ENCODE peak calls at places on chromosomes 12 and 14, in seven cellular contexts. U, A, Z, K, L, M and E are unnamed samples.

GRCh38 chr12:123062682-123063426 is 82.4 kb downstream of the ARL6IP4 start:
- DNase-seq in K (no peak), L (no peak), Z (peak), A (no peak), U (peak), M (peak), E (no peak)

GRCh38 chr12:46523446-46523845 is 150.9 kb upstream of the SLC38A2 start:
- DNase-seq in Z (peak), U (no peak), L (no peak), A (no peak), M (no peak), K (no peak), E (no peak)

GRCh38 chr12:27869567-27869966 is 89.5 kb upstream of the MANSC4 start:
- DNase-seq in Z (no peak), K (no peak), M (no peak), L (no peak), U (no peak), A (no peak), E (no peak)

GRCh38 chr12:123232472-123232806 is 502 bp downstream of the MPHOSPH9 start:
- DNase-seq in M (no peak), A (no peak), Z (no peak), U (no peak), L (no peak), K (no peak), E (no peak)

GRCh38 chr14:77376771-77377501 is at the start of the genes SAMD15 and TMED8:
- DNase-seq in L (peak), M (peak), Z (peak), U (peak), A (peak), K (peak), E (peak)

GRCh38 chr14:49770212-49770817 is 2.4 kb downstream of the KLHDC2 start:
- DNase-seq in M (peak), K (no peak), L (no peak), Z (peak), U (peak), A (no peak), E (no peak)

GRCh38 chr14:99351166-99352007 is 79.4 kb upstream of the BCL11B start:
- DNase-seq in K (no peak), A (no peak), U (no peak), Z (no peak), M (no peak), L (no peak), E (no peak)

GRCh38 chr14:32074887-32075572 is 2.1 kb upstream of the ARHGAP5 start:
- DNase-seq in L (no peak), A (no peak), M (no peak), U (no peak), K (no peak), Z (peak), E (no peak)

GRCh38 chr12:52090291-52090690 is 10.8 kb downstream of the SMIM41 start:
- DNase-seq in K (no peak), Z (no peak), M (no peak), A (no peak), L (no peak), U (no peak), E (no peak)

GRCh38 chr12:103105971-103106597 is 148.6 kb downstream of the ASCL1 start:
- DNase-seq in M (no peak), L (no peak), U (no peak), Z (no peak), K (no peak), A (no peak), E (no peak)

GRCh38 chr12:124021025-124021406 is 48.0 kb downstream of the ZNF664 start:
- DNase-seq in A (no peak), L (no peak), M (no peak), U (no peak), Z (no peak), K (peak), E (no peak)

GRCh38 chr12:75503866-75504265 is 7.5 kb downstream of the KRR1 start:
- DNase-seq in U (no peak), A (no peak), Z (no peak), M (no peak), L (no peak), K (no peak), E (no peak)

GRCh38 chr12:94875525-94875924 is 128.0 kb downstream of the NDUFA12 start:
- DNase-seq in K (peak), A (no peak), M (no peak), U (no peak), L (peak), Z (no peak), E (no peak)

GRCh38 chr14:64706552-64707193 is 2.4 kb downstream of the PLEKHG3 start:
- DNase-seq in A (peak), L (peak), Z (no peak), U (peak), M (no peak), K (peak), E (no peak)

GRCh38 chr12:24803406-24804245 is 145.3 kb downstream of the BCAT1 start:
- DNase-seq in K (no peak), M (no peak), U (no peak), Z (no peak), A (no peak), L (no peak), E (no peak)

GRCh38 chr12:124224535-124225110 is 70.3 kb upstream of the RFLNA start:
- DNase-seq in U (no peak), K (no peak), L (no peak), M (no peak), A (no peak), Z (no peak), E (no peak)

GRCh38 chr14:21768116-21768874 is 94.7 kb upstream of the OR4E1 start:
- DNase-seq in K (peak), A (peak), U (peak), Z (peak), M (peak), L (peak), E (no peak)

GRCh38 chr12:26245175-26245942 is 50.0 kb downstream of the SSPN start:
- DNase-seq in U (no peak), Z (no peak), M (no peak), A (no peak), L (no peak), K (no peak), E (no peak)

GRCh38 chr12:113766880-113767878 is 198.9 kb downstream of the RBM19 start:
- DNase-seq in Z (peak), M (peak), K (peak), A (peak), L (peak), U (peak), E (peak)

GRCh38 chr12:65121049-65121955 is at the start of gene WIF1:
- DNase-seq in U (no peak), K (peak), M (no peak), A (peak), L (peak), Z (no peak), E (peak)

GRCh38 chr14:62662811-62663477 is 382.3 kb downstream of the KCNH5 start:
- DNase-seq in Z (peak), A (no peak), U (peak), M (no peak), K (peak), L (peak), E (no peak)

GRCh38 chr14:92657457-92658142 is 90.8 kb downstream of the LGMN start:
- DNase-seq in U (no peak), L (no peak), M (no peak), A (no peak), Z (no peak), K (no peak), E (no peak)

GRCh38 chr12:53719649-53720048 is 7.6 kb downstream of the CALCOCO1 start:
- DNase-seq in M (no peak), K (peak), L (peak), U (no peak), A (no peak), Z (no peak), E (no peak)

GRCh38 chr12:68420225-68421008 is 88.3 kb upstream of the MDM1 start:
- DNase-seq in Z (peak), M (no peak), U (peak), A (no peak), L (no peak), K (no peak), E (no peak)

GRCh38 chr12:92094751-92095161 is 50.9 kb downstream of the BTG1 start:
- DNase-seq in M (no peak), A (no peak), L (peak), Z (peak), K (no peak), U (peak), E (no peak)

GRCh38 chr12:77049767-77050353 is 15.5 kb downstream of the E2F7 start:
- DNase-seq in Z (peak), L (peak), M (no peak), K (no peak), A (peak), U (peak), E (no peak)

GRCh38 chr12:112986291-112986800 is 8.0 kb downstream of the OAS2 start:
- DNase-seq in U (no peak), M (no peak), A (no peak), L (no peak), K (no peak), Z (no peak), E (no peak)

GRCh38 chr12:118645219-118645618 is 268.9 kb downstream of the SUDS3 start:
- DNase-seq in L (peak), A (peak), M (peak), U (no peak), K (peak), Z (no peak), E (peak)

GRCh38 chr12:115338566-115339294 is 654.8 kb upstream of the TBX3 start:
- DNase-seq in U (peak), M (no peak), K (no peak), Z (no peak), L (peak), A (no peak), E (no peak)

GRCh38 chr12:90085491-90086274 is 377.0 kb upstream of the ATP2B1 start:
- DNase-seq in K (no peak), Z (peak), L (no peak), M (peak), A (no peak), U (peak), E (no peak)

GRCh38 chr14:54686871-54687749 is 120.2 kb downstream of the SAMD4A start:
- DNase-seq in A (no peak), K (no peak), Z (no peak), M (no peak), U (no peak), L (no peak), E (no peak)

GRCh38 chr14:32075636-32076277 is 1.3 kb upstream of the ARHGAP5 start:
- DNase-seq in K (no peak), L (peak), M (no peak), Z (peak), U (peak), A (peak), E (no peak)

GRCh38 chr14:99601301-99601945 is 2.6 kb downstream of the CCDC85C start:
- DNase-seq in U (no peak), L (no peak), M (no peak), Z (peak), K (no peak), A (no peak), E (no peak)

GRCh38 chr12:121657305-121658008 is 12.0 kb downstream of the MORN3 start:
- DNase-seq in A (no peak), Z (no peak), L (peak), M (no peak), U (no peak), K (no peak), E (no peak)

GRCh38 chr14:75147423-75148071 is 20.7 kb upstream of the NEK9 start:
- DNase-seq in K (peak), Z (peak), L (peak), A (peak), U (peak), M (peak), E (peak)

GRCh38 chr12:131351319-131352028 is 359.4 kb upstream of the SFSWAP start:
- DNase-seq in A (no peak), Z (no peak), L (peak), M (no peak), U (no peak), K (no peak), E (no peak)
- H3K4ac ChIP-seq in A (no peak), Z (no peak), L (no peak), M (no peak), U (no peak), K (no peak), E (no peak)

GRCh38 chr12:105091495-105092206 is 7.4 kb upstream of the ALDH1L2 start:
- DNase-seq in U (no peak), K (no peak), A (no peak), L (no peak), M (no peak), Z (no peak), E (no peak)

GRCh38 chr12:105090361-105090760 is 6.1 kb upstream of the ALDH1L2 start:
- DNase-seq in L (no peak), M (no peak), A (no peak), U (no peak), K (peak), Z (no peak), E (no peak)

GRCh38 chr12:105092336-105092735 is 8.1 kb upstream of the ALDH1L2 start:
- DNase-seq in K (peak), M (peak), U (no peak), A (no peak), Z (no peak), L (peak), E (peak)

GRCh38 chr12:105085537-105085936 is 1.3 kb upstream of the ALDH1L2 start:
- DNase-seq in L (no peak), K (no peak), Z (no peak), U (no peak), M (no peak), A (no peak), E (no peak)

GRCh38 chr12:105089817-105090216 is 5.6 kb upstream of the ALDH1L2 start:
- DNase-seq in A (no peak), U (no peak), Z (no peak), M (no peak), K (no peak), L (no peak), E (no peak)
- H3K4ac ChIP-seq in A (no peak), U (no peak), Z (no peak), M (no peak), K (no peak), L (no peak), E (no peak)

DNA sequence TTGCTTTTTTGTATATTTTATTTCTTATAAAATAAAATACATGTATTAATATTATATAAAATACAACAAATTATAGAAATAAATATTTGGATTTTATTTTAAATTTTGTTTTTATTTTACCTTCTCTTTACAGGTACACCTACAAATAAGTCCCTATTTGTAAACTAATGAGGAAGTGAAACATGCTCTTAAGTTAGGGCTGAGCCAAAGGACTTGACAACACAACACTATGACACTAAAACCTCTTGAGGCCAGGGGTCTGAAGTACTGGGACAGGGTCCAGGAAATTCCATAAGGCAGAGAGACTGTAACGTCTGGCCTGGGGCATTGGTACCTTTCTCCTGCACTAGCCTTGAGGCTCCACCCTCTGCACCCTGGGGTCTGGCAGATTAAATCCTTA is 293.2 kb downstream of the FOXN3 start:
- DNase-seq in K (no peak), M (no peak), U (no peak), A (no peak), L (no peak), Z (no peak), E (no peak)
- H3K4ac ChIP-seq in K (no peak), M (no peak), U (no peak), A (no peak), L (no peak), Z (no peak), E (no peak)

GRCh38 chr14:56133547-56133946 is 15.3 kb downstream of the PELI2 start:
- DNase-seq in A (no peak), Z (no peak), K (peak), L (peak), U (no peak), M (no peak), E (no peak)

GRCh38 chr14:56129092-56129491 is 10.9 kb downstream of the PELI2 start:
- DNase-seq in L (no peak), M (no peak), Z (no peak), A (no peak), U (no peak), K (no peak), E (no peak)

GRCh38 chr14:56131865-56132830 is 13.9 kb downstream of the PELI2 start:
- DNase-seq in U (no peak), Z (no peak), A (no peak), K (no peak), M (no peak), L (no peak), E (no peak)

GRCh38 chr14:56129941-56130340 is 11.7 kb downstream of the PELI2 start:
- DNase-seq in U (no peak), K (no peak), A (no peak), M (no peak), L (peak), Z (no peak), E (no peak)

GRCh38 chr14:56131004-56131864 is 13.0 kb downstream of the PELI2 start:
- DNase-seq in K (no peak), Z (no peak), M (no peak), U (no peak), L (no peak), A (no peak), E (no peak)
- H3K4ac ChIP-seq in K (no peak), Z (no peak), M (no peak), U (no peak), L (no peak), A (no peak), E (peak)

GRCh38 chr12:5808956-5809355 is 136.1 kb downstream of the ANO2 start:
- DNase-seq in K (no peak), Z (peak), A (no peak), U (peak), M (no peak), L (no peak), E (no peak)
- H3K4ac ChIP-seq in K (no peak), Z (no peak), A (no peak), U (no peak), M (no peak), L (no peak), E (no peak)